ENCODE peak calls at places on chromosome 13, in five cellular contexts. U is NB4; T is GM20000; R is SK-N-SH; E is activated CD8-positive, alpha-beta T cell treated with anti-CD3 and anti-CD28 coated beads for 36 hours. C is an unnamed sample.

GRCh38 chr13:41622545-41623429 is 165.4 kb downstream of the RGCC start:
- DNase-seq in U (no peak), T (no peak), R (no peak), E (no peak), C (no peak)

GRCh38 chr13:105915451-105915850 is 620.0 kb downstream of the EFNB2 start:
- DNase-seq in U (no peak), T (no peak), R (no peak), E (no peak), C (no peak)

GRCh38 chr13:41546372-41547252 is 89.3 kb downstream of the RGCC start:
- DNase-seq in U (peak), T (no peak), R (no peak), E (peak), C (no peak)

GRCh38 chr13:22110368-22110767 is 439.5 kb downstream of the FGF9 start:
- DNase-seq in U (no peak), T (no peak), R (no peak), E (no peak), C (no peak)

GRCh38 chr13:99484405-99484981 is 16.8 kb upstream of the TM9SF2 start:
- DNase-seq in U (peak), T (no peak), R (no peak), E (no peak), C (no peak)

GRCh38 chr13:42041017-42041683 is 7.3 kb upstream of the DGKH start:
- DNase-seq in U (peak), T (peak), R (peak), E (peak), C (peak)

GRCh38 chr13:113486698-113487097 is 3.8 kb downstream of the DCUN1D2 start:
- DNase-seq in U (no peak), T (no peak), R (peak), E (no peak), C (no peak)

GRCh38 chr13:113211774-113212173 is 2.4 kb downstream of the CUL4A start:
- DNase-seq in U (peak), T (no peak), R (no peak), E (peak), C (no peak)

GRCh38 chr13:97743946-97744345 is 209.5 kb upstream of the IPO5 start:
- DNase-seq in U (no peak), T (no peak), R (no peak), E (no peak), C (no peak)

GRCh38 chr13:24860775-24861174 is 96.8 kb downstream of the RNF17 start:
- DNase-seq in U (no peak), T (no peak), R (no peak), E (no peak), C (no peak)

GRCh38 chr13:113089693-113090414 is 15.7 kb upstream of the F7 start:
- DNase-seq in U (no peak), T (no peak), R (no peak), E (no peak), C (no peak)

GRCh38 chr13:99281811-99282263 is 23.7 kb upstream of the GPR18 start:
- DNase-seq in U (peak), T (peak), R (no peak), E (peak), C (no peak)

GRCh38 chr13:32791545-32792172 is 205.4 kb downstream of the PDS5B start:
- DNase-seq in U (peak), T (peak), R (no peak), E (peak), C (peak)

GRCh38 chr13:49220035-49220855 is at the start of gene MLNR:
- DNase-seq in U (no peak), T (peak), R (peak), E (peak), C (peak)

GRCh38 chr13:106617561-106617960 is 49.6 kb upstream of the ARGLU1 start:
- DNase-seq in U (no peak), T (no peak), R (no peak), E (no peak), C (no peak)

GRCh38 chr13:99725644-99726043 is 224.4 kb downstream of the TM9SF2 start:
- DNase-seq in U (no peak), T (no peak), R (no peak), E (no peak), C (no peak)

GRCh38 chr13:48265217-48265815 is 32.3 kb downstream of the ITM2B start:
- DNase-seq in U (no peak), T (peak), R (no peak), E (peak), C (no peak)

GRCh38 chr13:34151885-34152284 is 333.9 kb downstream of the RFC3 start:
- DNase-seq in U (no peak), T (no peak), R (no peak), E (no peak), C (no peak)

GRCh38 chr13:44308352-44308751 is 65.3 kb upstream of the SERP2 start:
- DNase-seq in U (no peak), T (no peak), R (no peak), E (no peak), C (no peak)

GRCh38 chr13:73757471-73758233 is 376.6 kb downstream of the KLF12 start:
- DNase-seq in U (no peak), T (no peak), R (no peak), E (no peak), C (no peak)

GRCh38 chr13:21670006-21670882 is 629 bp upstream of the FGF9 start:
- DNase-seq in U (peak), T (peak), R (peak), E (peak), C (peak)

GRCh38 chr13:109666656-109667448 is 119.5 kb downstream of the IRS2 start:
- DNase-seq in U (no peak), T (no peak), R (peak), E (no peak), C (no peak)

GRCh38 chr13:114017966-114018365 is 44.1 kb upstream of the C13orf46 start:
- DNase-seq in U (no peak), T (no peak), R (no peak), E (no peak), C (no peak)

GRCh38 chr13:79782541-79783216 is 301.7 kb downstream of the NDFIP2 start:
- DNase-seq in U (no peak), T (no peak), R (peak), E (no peak), C (no peak)

GRCh38 chr13:65456150-65456912 is 1773.8 kb downstream of the PCDH9 start:
- DNase-seq in U (no peak), T (no peak), R (no peak), E (no peak), C (no peak)

GRCh38 chr13:65584126-65584525 is 1646.0 kb downstream of the PCDH9 start:
- DNase-seq in U (no peak), T (no peak), R (no peak), E (no peak), C (no peak)

GRCh38 chr13:48403151-48403631 is 9.7 kb downstream of the LPAR6 start:
- DNase-seq in U (no peak), T (peak), R (no peak), E (peak), C (no peak)

GRCh38 chr13:80979035-80979641 is 638.2 kb upstream of the SPRY2 start:
- DNase-seq in U (peak), T (peak), R (peak), E (peak), C (peak)

GRCh38 chr13:94854688-94855087 is 142.3 kb upstream of the SOX21 start:
- DNase-seq in U (no peak), T (no peak), R (no peak), E (no peak), C (no peak)

GRCh38 chr13:31786011-31786410 is 46.7 kb downstream of the RXFP2 start:
- DNase-seq in U (no peak), T (no peak), R (no peak), E (no peak), C (no peak)

GRCh38 chr13:73216381-73216831 is 157.6 kb downstream of the KLF5 start:
- DNase-seq in U (no peak), T (no peak), R (no peak), E (no peak), C (no peak)

GRCh38 chr13:24356837-24357236 is 47.5 kb downstream of the C1QTNF9 start:
- DNase-seq in U (no peak), T (no peak), R (no peak), E (no peak), C (no peak)

GRCh38 chr13:88919970-88920628 is 1248.9 kb downstream of the SLITRK5 start:
- DNase-seq in U (peak), T (no peak), R (no peak), E (peak), C (peak)

GRCh38 chr13:114148521-114148855 is 16.1 kb upstream of the RASA3 start:
- DNase-seq in U (peak), T (peak), R (peak), E (peak), C (peak)

GRCh38 chr13:26697069-26697955 is 63.3 kb downstream of the GPR12 start:
- DNase-seq in U (no peak), T (no peak), R (no peak), E (no peak), C (no peak)

GRCh38 chr13:36847541-36848045 is 28.6 kb downstream of the RFXAP start:
- DNase-seq in U (no peak), T (no peak), R (no peak), E (no peak), C (no peak)

GRCh38 chr13:36848228-36848982 is 29.4 kb downstream of the RFXAP start:
- DNase-seq in U (peak), T (no peak), R (peak), E (peak), C (no peak)

DNA sequence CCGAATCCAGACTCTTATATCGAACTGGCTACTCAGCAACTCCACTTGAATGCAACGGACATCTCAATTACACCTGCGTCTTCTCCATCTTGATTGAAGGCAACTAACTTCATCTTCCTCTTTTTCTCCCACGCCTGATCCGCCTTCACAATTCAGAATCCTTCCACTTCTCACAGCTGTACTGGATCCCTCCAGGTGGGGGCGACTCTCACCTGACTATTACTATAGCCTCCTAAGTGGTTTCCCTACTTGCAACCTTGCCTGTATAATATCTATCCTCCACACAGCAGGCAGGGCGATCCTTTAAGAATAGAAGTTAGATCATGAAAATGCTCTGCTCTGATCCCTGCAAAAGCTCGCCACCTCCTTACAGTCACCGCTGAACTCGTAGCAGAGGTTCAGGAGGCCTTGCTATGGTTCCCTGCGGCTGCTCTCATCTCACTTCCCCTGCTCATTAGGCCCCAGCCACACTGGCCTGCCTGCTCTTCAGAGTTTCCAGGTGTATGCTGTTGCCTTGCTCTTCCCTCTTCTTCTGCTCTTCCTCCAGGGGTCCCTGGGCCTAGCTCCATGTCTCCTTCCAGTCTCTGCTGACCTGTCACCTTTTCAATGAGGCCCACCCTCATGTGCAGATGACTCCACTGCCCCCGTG is 31.9 kb downstream of the RFXAP start:
- DNase-seq in U (peak), T (no peak), R (peak), E (peak), C (no peak)
- TF ChIP-seq CTCF in U (peak), T (no peak), R (peak), E (no peak), C (no peak)

GRCh38 chr13:30766957-30767603 is 31.7 kb downstream of the ALOX5AP start:
- DNase-seq in U (no peak), T (peak), R (no peak), E (peak), C (peak)
- TF ChIP-seq CTCF in U (no peak), T (no peak), R (no peak), E (no peak), C (no peak)

GRCh38 chr13:60755380-60756163 is 358.6 kb downstream of the TDRD3 start:
- DNase-seq in U (no peak), T (no peak), R (no peak), E (no peak), C (no peak)
- TF ChIP-seq CTCF in U (peak), T (no peak), R (no peak), E (no peak), C (no peak)

GRCh38 chr13:46962286-46962941 is 65.6 kb upstream of the HTR2A start:
- DNase-seq in U (peak), T (peak), R (no peak), E (no peak), C (peak)
- TF ChIP-seq CTCF in U (peak), T (peak), R (peak), E (no peak), C (peak)

GRCh38 chr13:111049791-111050538 is 65.1 kb upstream of the ARHGEF7 start:
- DNase-seq in U (peak), T (no peak), R (peak), E (peak), C (no peak)
- TF ChIP-seq CTCF in U (peak), T (no peak), R (peak), E (no peak), C (peak)